ENCODE peak calls at places on chromosome 15, in seven cellular contexts. One of them, this sample, is unnamed.

GRCh38 chr15:75695634-75696302 is 16.9 kb downstream of the CSPG4 start:
- DNase-seq in NCI-H1417: no peak
- DNase-seq in endodermal cell: no peak
- DNase-seq in chondrocyte: no peak
- DNase-seq in AG10803: no peak
- DNase-seq in mesendoderm: no peak
- DNase-seq in iris pigment epithelial cell: no peak
- DNase-seq in this sample: no peak

GRCh38 chr15:47477253-47477652 is 240.1 kb upstream of the SEMA6D start:
- DNase-seq in iris pigment epithelial cell: no peak
- DNase-seq in endodermal cell: no peak
- DNase-seq in AG10803: no peak
- DNase-seq in NCI-H1417: peak; percentile 51
- DNase-seq in chondrocyte: no peak
- DNase-seq in mesendoderm: no peak
- DNase-seq in this sample: no peak

GRCh38 chr15:27579738-27580137 is 519.4 kb downstream of the OCA2 start:
- DNase-seq in NCI-H1417: no peak
- DNase-seq in iris pigment epithelial cell: no peak
- DNase-seq in endodermal cell: no peak
- DNase-seq in chondrocyte: no peak
- DNase-seq in mesendoderm: no peak
- DNase-seq in AG10803: no peak
- DNase-seq in this sample: no peak

GRCh38 chr15:74314897-74315438 is 52.5 kb downstream of the CYP11A1 start:
- DNase-seq in endodermal cell: no peak
- DNase-seq in mesendoderm: no peak
- DNase-seq in AG10803: no peak
- DNase-seq in iris pigment epithelial cell: no peak
- DNase-seq in chondrocyte: no peak
- DNase-seq in NCI-H1417: peak; percentile 33
- DNase-seq in this sample: peak; percentile 63

GRCh38 chr15:31326729-31327673 is at the start of gene KLF13:
- DNase-seq in mesendoderm: no peak
- DNase-seq in AG10803: peak; percentile 63
- DNase-seq in endodermal cell: peak; percentile 79
- DNase-seq in chondrocyte: no peak
- DNase-seq in iris pigment epithelial cell: peak; percentile 69
- DNase-seq in NCI-H1417: peak; percentile 92
- DNase-seq in this sample: no peak

GRCh38 chr15:74505837-74506514 is 35.0 kb upstream of the ARID3B start:
- DNase-seq in AG10803: peak; percentile 30
- DNase-seq in chondrocyte: no peak
- DNase-seq in endodermal cell: no peak
- DNase-seq in mesendoderm: no peak
- DNase-seq in iris pigment epithelial cell: peak; percentile 18
- DNase-seq in NCI-H1417: no peak
- DNase-seq in this sample: no peak

GRCh38 chr15:82158811-82159210 is 103.7 kb downstream of the EFL1 start:
- DNase-seq in endodermal cell: no peak
- DNase-seq in mesendoderm: no peak
- DNase-seq in chondrocyte: no peak
- DNase-seq in NCI-H1417: no peak
- DNase-seq in iris pigment epithelial cell: peak; percentile 57
- DNase-seq in AG10803: no peak
- DNase-seq in this sample: no peak

GRCh38 chr15:61840090-61840489 is 220.2 kb downstream of the VPS13C start:
- DNase-seq in endodermal cell: no peak
- DNase-seq in iris pigment epithelial cell: no peak
- DNase-seq in AG10803: no peak
- DNase-seq in mesendoderm: no peak
- DNase-seq in NCI-H1417: no peak
- DNase-seq in chondrocyte: no peak
- DNase-seq in this sample: no peak

GRCh38 chr15:40449275-40449674 is 8.5 kb downstream of the BAHD1 start:
- DNase-seq in mesendoderm: peak; percentile 82
- DNase-seq in iris pigment epithelial cell: no peak
- DNase-seq in NCI-H1417: no peak
- DNase-seq in chondrocyte: no peak
- DNase-seq in endodermal cell: no peak
- DNase-seq in AG10803: peak; percentile 55
- DNase-seq in this sample: no peak

GRCh38 chr15:61256231-61256630 is 27.1 kb upstream of the RORA start:
- DNase-seq in iris pigment epithelial cell: peak; percentile 46
- DNase-seq in NCI-H1417: no peak
- DNase-seq in endodermal cell: no peak
- DNase-seq in AG10803: peak; percentile 3
- DNase-seq in chondrocyte: no peak
- DNase-seq in mesendoderm: no peak
- DNase-seq in this sample: no peak

This sample was measured in left kidney.